ENCODE peak calls at places on chromosomes 16 and 17, in six cellular contexts. W is stimulated activated CD8-positive, alpha-beta memory T cell treated with anti-CD3 and anti-CD28 coated beads, Interleukin-4, amount 100 ng/mL, for 4 hours; D is stimulated activated naive CD4-positive, alpha-beta T cell; K is effector memory CD4-positive, alpha-beta T cell; R is mammary epithelial cell; I is AG10803. H is an unnamed sample.

GRCh38 chr16:1862394-1862793 is 9.6 kb downstream of the MEIOB start:
- DNase-seq in W (no peak), D (no peak), K (no peak), R (no peak), I (no peak), H (no peak)

GRCh38 chr16:24504467-24505345 is 34.7 kb upstream of the RBBP6 start:
- DNase-seq in W (peak; percentile 3), D (peak; percentile 21), K (peak; percentile 24), R (peak; percentile 49), I (peak; percentile 64), H (peak; percentile 77)

GRCh38 chr16:85015481-85016177 is 4.3 kb upstream of the ZDHHC7 start:
- DNase-seq in W (no peak), D (no peak), K (no peak), R (no peak), I (no peak), H (no peak)

GRCh38 chr17:17071531-17072360 is 29.5 kb downstream of the MPRIP start:
- DNase-seq in W (no peak), D (no peak), K (no peak), R (peak; percentile 31), I (no peak), H (no peak)

GRCh38 chr16:68227850-68228553 is 7.9 kb downstream of the ESRP2 start:
- DNase-seq in W (no peak), D (no peak), K (no peak), R (no peak), I (no peak), H (no peak)

GRCh38 chr16:71885261-71885650 is 1.3 kb upstream of the ZNF821 start:
- DNase-seq in W (no peak), D (no peak), K (no peak), R (no peak), I (no peak), H (no peak)

GRCh38 chr17:9790889-9791876 is at the start of gene DHRS7C:
- DNase-seq in W (no peak), D (no peak), K (no peak), R (no peak), I (no peak), H (no peak)

GRCh38 chr17:73191443-73192218 is 1.2 kb upstream of the COG1 start:
- DNase-seq in W (peak; percentile 28), D (peak; percentile 59), K (peak; percentile 49), R (peak; percentile 61), I (peak; percentile 67), H (peak; percentile 76)

GRCh38 chr16:84790291-84790690 is 29.5 kb upstream of the CRISPLD2 start:
- DNase-seq in W (no peak), D (no peak), K (no peak), R (no peak), I (no peak), H (no peak)

GRCh38 chr17:62696256-62696655 is 68.8 kb downstream of the MRC2 start:
- DNase-seq in W (no peak), D (no peak), K (no peak), R (peak; percentile 44), I (peak; percentile 42), H (no peak)

GRCh38 chr16:30491229-30491628 is 18.7 kb downstream of the ITGAL start:
- DNase-seq in W (no peak), D (no peak), K (no peak), R (no peak), I (no peak), H (no peak)

GRCh38 chr17:2025622-2026309 is 632 bp upstream of the RTN4RL1 start:
- DNase-seq in W (no peak), D (no peak), K (no peak), R (peak; percentile 60), I (peak; percentile 55), H (peak; percentile 83)